ENCODE peak calls at places on chromosome 1, in ten cellular contexts. One of them, this sample, is unnamed.
A peak's percentile ranks its signal among the peaks of the same experiment; 100 is the strongest.

GRCh38 chr1:37892151-37893047 is 33.0 kb upstream of the MTF1 start:
- DNase-seq in GM23338: no peak
- DNase-seq in uterus: no peak
- DNase-seq in H1: no peak
- DNase-seq in WERI-Rb-1: no peak
- DNase-seq in tibial nerve: no peak
- DNase-seq in coronary artery: no peak
- DNase-seq in HFF-Myc: no peak
- DNase-seq in choroid plexus epithelial cell: peak; percentile 83
- DNase-seq in cardiac muscle cell: no peak
- DNase-seq in this sample: peak; percentile 41

GRCh38 chr1:182784556-182785171 is 4.9 kb upstream of the NPL start:
- DNase-seq in tibial nerve: no peak
- DNase-seq in HFF-Myc: no peak
- DNase-seq in coronary artery: no peak
- DNase-seq in uterus: no peak
- DNase-seq in cardiac muscle cell: peak; percentile 65
- DNase-seq in WERI-Rb-1: no peak
- DNase-seq in GM23338: peak; percentile 79
- DNase-seq in H1: no peak
- DNase-seq in choroid plexus epithelial cell: peak; percentile 74
- DNase-seq in this sample: no peak

GRCh38 chr1:218498061-218498938 is 153.2 kb downstream of the TGFB2 start:
- DNase-seq in uterus: no peak
- DNase-seq in GM23338: no peak
- DNase-seq in HFF-Myc: no peak
- DNase-seq in H1: no peak
- DNase-seq in cardiac muscle cell: no peak
- DNase-seq in WERI-Rb-1: no peak
- DNase-seq in coronary artery: no peak
- DNase-seq in tibial nerve: no peak
- DNase-seq in choroid plexus epithelial cell: peak; percentile 73
- DNase-seq in this sample: no peak

GRCh38 chr1:117122297-117123025 is 912 bp upstream of the TRIM45 start:
- DNase-seq in HFF-Myc: no peak
- DNase-seq in coronary artery: no peak
- DNase-seq in choroid plexus epithelial cell: no peak
- DNase-seq in WERI-Rb-1: no peak
- DNase-seq in GM23338: no peak
- DNase-seq in cardiac muscle cell: no peak
- DNase-seq in H1: no peak
- DNase-seq in uterus: no peak
- DNase-seq in tibial nerve: no peak
- DNase-seq in this sample: no peak

GRCh38 chr1:119799599-119800177 is 11.6 kb downstream of the REG4 start:
- DNase-seq in uterus: no peak
- DNase-seq in choroid plexus epithelial cell: no peak
- DNase-seq in GM23338: no peak
- DNase-seq in WERI-Rb-1: no peak
- DNase-seq in H1: no peak
- DNase-seq in tibial nerve: no peak
- DNase-seq in coronary artery: no peak
- DNase-seq in HFF-Myc: no peak
- DNase-seq in cardiac muscle cell: no peak
- DNase-seq in this sample: no peak

GRCh38 chr1:111570781-111571181 is 48.8 kb upstream of the RAP1A start:
- DNase-seq in H1: no peak
- DNase-seq in tibial nerve: no peak
- DNase-seq in WERI-Rb-1: no peak
- DNase-seq in HFF-Myc: no peak
- DNase-seq in cardiac muscle cell: no peak
- DNase-seq in coronary artery: no peak
- DNase-seq in GM23338: peak; percentile 72
- DNase-seq in choroid plexus epithelial cell: no peak
- DNase-seq in uterus: no peak
- DNase-seq in this sample: no peak

GRCh38 chr1:167668108-167668507 is 38.1 kb downstream of the RCSD1 start:
- DNase-seq in cardiac muscle cell: no peak
- DNase-seq in GM23338: no peak
- DNase-seq in HFF-Myc: no peak
- DNase-seq in WERI-Rb-1: no peak
- DNase-seq in H1: no peak
- DNase-seq in choroid plexus epithelial cell: no peak
- DNase-seq in tibial nerve: no peak
- DNase-seq in coronary artery: no peak
- DNase-seq in uterus: no peak
- DNase-seq in this sample: no peak

GRCh38 chr1:228018961-228019721 is 12.3 kb downstream of the WNT3A start:
- DNase-seq in choroid plexus epithelial cell: no peak
- DNase-seq in uterus: no peak
- DNase-seq in HFF-Myc: no peak
- DNase-seq in WERI-Rb-1: no peak
- DNase-seq in H1: no peak
- DNase-seq in cardiac muscle cell: no peak
- DNase-seq in coronary artery: no peak
- DNase-seq in tibial nerve: no peak
- DNase-seq in GM23338: no peak
- DNase-seq in this sample: no peak

GRCh38 chr1:24156542-24157260 is 13.8 kb upstream of the IL22RA1 start:
- DNase-seq in uterus: no peak
- DNase-seq in WERI-Rb-1: no peak
- DNase-seq in tibial nerve: no peak
- DNase-seq in H1: no peak
- DNase-seq in cardiac muscle cell: no peak
- DNase-seq in HFF-Myc: no peak
- DNase-seq in coronary artery: no peak
- DNase-seq in GM23338: no peak
- DNase-seq in choroid plexus epithelial cell: no peak
- DNase-seq in this sample: no peak

GRCh38 chr1:24152631-24153494 is 9.9 kb upstream of the IL22RA1 start:
- DNase-seq in choroid plexus epithelial cell: no peak
- DNase-seq in uterus: no peak
- DNase-seq in H1: no peak
- DNase-seq in HFF-Myc: no peak
- DNase-seq in tibial nerve: no peak
- DNase-seq in coronary artery: no peak
- DNase-seq in WERI-Rb-1: no peak
- DNase-seq in GM23338: no peak
- DNase-seq in cardiac muscle cell: no peak
- DNase-seq in this sample: no peak

GRCh38 chr1:24154215-24154614 is 11.3 kb upstream of the IL22RA1 start:
- DNase-seq in GM23338: peak; percentile 61
- DNase-seq in coronary artery: no peak
- DNase-seq in HFF-Myc: no peak
- DNase-seq in WERI-Rb-1: no peak
- DNase-seq in H1: no peak
- DNase-seq in tibial nerve: no peak
- DNase-seq in cardiac muscle cell: no peak
- DNase-seq in choroid plexus epithelial cell: no peak
- DNase-seq in uterus: no peak
- DNase-seq in this sample: no peak

GRCh38 chr1:24157921-24158481 is 15.1 kb upstream of the IL22RA1 start:
- DNase-seq in WERI-Rb-1: peak; percentile 62
- DNase-seq in cardiac muscle cell: no peak
- DNase-seq in GM23338: peak; percentile 59
- DNase-seq in choroid plexus epithelial cell: peak; percentile 23
- DNase-seq in uterus: no peak
- DNase-seq in tibial nerve: no peak
- DNase-seq in coronary artery: no peak
- DNase-seq in HFF-Myc: no peak
- DNase-seq in H1: no peak
- DNase-seq in this sample: no peak

DNA sequence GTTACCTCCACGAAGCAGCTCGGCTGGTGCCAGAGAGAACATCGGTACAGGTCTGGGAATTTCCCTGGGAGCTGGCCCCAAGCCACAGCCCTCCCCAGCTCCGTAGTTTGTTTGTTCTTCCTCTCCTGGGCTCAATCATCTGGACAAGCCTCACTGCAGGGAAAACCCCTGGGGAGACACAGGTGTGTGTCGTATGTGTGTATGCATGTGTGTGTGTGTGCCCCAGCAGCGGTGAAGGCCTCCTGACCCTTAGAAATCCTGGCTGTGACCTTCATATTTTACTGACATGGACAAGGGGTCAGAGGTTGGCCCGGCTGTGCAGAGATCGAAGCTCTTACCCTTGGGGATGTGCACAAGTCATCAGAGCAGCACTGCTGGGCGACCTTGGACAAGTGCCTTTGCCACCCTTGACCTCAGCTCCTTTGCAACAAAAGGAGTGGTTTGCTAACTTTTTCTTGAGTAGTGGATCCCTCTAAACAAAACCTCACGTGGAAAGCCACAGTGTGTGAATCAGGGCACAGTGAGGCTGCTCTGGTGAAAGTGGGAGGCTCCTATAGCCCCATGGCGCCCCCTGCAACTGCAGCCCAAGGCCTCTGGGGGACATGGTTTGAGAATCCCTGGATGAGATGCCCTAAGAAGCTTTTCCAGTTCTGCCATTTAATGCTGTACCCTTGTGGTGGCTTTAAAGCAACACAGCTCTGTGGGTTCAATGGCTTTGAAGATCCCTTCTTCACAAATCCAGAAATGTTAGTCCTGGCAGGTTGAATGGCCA is 12.3 kb upstream of the IL22RA1 start:
- DNase-seq in WERI-Rb-1: peak; percentile 43
- DNase-seq in uterus: no peak
- DNase-seq in cardiac muscle cell: no peak
- DNase-seq in tibial nerve: no peak
- DNase-seq in coronary artery: no peak
- DNase-seq in choroid plexus epithelial cell: no peak
- DNase-seq in GM23338: peak; percentile 78
- DNase-seq in H1: no peak
- DNase-seq in HFF-Myc: no peak
- DNase-seq in this sample: no peak
- TF ChIP-seq CTCF in WERI-Rb-1: peak; percentile 54
- TF ChIP-seq CTCF in uterus: no peak
- TF ChIP-seq CTCF in cardiac muscle cell: peak; percentile 29
- TF ChIP-seq CTCF in tibial nerve: no peak
- TF ChIP-seq CTCF in coronary artery: no peak
- TF ChIP-seq CTCF in choroid plexus epithelial cell: peak; percentile 31
- TF ChIP-seq CTCF in GM23338: peak; percentile 61
- TF ChIP-seq CTCF in H1: peak; percentile 68
- TF ChIP-seq CTCF in HFF-Myc: peak; percentile 28
- TF ChIP-seq CTCF in this sample: peak; percentile 1

DNA sequence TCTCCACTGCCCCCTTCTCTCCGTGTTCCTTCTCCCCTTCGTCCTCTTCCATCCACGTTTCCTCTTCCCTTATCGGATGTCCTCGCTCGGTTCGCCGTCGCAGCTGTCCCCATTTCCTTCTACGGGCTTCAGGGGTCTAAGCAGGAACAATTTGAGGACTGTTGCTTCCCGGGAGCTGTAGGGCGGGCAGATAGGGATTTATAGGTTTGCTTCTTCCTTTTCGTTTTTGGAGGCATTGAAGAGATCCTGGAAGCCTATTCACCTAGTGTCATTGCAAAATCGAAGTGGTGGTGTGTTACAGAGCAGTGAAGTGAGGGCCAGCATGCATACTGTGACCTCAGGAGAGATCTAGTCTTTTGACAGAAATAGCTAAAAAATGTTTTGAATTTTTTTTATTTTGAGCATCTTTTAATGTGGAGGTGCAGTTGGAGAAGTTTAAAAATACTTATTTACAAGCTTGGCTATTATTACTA is 897 bp downstream of the ZYG11B start:
- DNase-seq in H1: no peak
- DNase-seq in uterus: no peak
- DNase-seq in HFF-Myc: no peak
- DNase-seq in coronary artery: no peak
- DNase-seq in WERI-Rb-1: no peak
- DNase-seq in cardiac muscle cell: peak; percentile 28
- DNase-seq in GM23338: no peak
- DNase-seq in tibial nerve: no peak
- DNase-seq in choroid plexus epithelial cell: peak; percentile 24
- DNase-seq in this sample: no peak
- H3K4me3 ChIP-seq in H1: peak overlapping the region; percentile 82
- H3K4me3 ChIP-seq in uterus: peak overlapping the region; percentile 86
- H3K4me3 ChIP-seq in HFF-Myc: peak overlapping the region; percentile 87
- H3K4me3 ChIP-seq in coronary artery: peak overlapping the region; percentile 92
- H3K4me3 ChIP-seq in WERI-Rb-1: peak overlapping the region; percentile 66
- H3K4me3 ChIP-seq in cardiac muscle cell: peak overlapping the region; percentile 78
- H3K4me3 ChIP-seq in GM23338: peak overlapping the region; percentile 91
- H3K4me3 ChIP-seq in tibial nerve: peak overlapping the region; percentile 65
- H3K4me3 ChIP-seq in choroid plexus epithelial cell: peak overlapping the region; percentile 88
- H3K4me3 ChIP-seq in this sample: peak overlapping the region; percentile 88

DNA sequence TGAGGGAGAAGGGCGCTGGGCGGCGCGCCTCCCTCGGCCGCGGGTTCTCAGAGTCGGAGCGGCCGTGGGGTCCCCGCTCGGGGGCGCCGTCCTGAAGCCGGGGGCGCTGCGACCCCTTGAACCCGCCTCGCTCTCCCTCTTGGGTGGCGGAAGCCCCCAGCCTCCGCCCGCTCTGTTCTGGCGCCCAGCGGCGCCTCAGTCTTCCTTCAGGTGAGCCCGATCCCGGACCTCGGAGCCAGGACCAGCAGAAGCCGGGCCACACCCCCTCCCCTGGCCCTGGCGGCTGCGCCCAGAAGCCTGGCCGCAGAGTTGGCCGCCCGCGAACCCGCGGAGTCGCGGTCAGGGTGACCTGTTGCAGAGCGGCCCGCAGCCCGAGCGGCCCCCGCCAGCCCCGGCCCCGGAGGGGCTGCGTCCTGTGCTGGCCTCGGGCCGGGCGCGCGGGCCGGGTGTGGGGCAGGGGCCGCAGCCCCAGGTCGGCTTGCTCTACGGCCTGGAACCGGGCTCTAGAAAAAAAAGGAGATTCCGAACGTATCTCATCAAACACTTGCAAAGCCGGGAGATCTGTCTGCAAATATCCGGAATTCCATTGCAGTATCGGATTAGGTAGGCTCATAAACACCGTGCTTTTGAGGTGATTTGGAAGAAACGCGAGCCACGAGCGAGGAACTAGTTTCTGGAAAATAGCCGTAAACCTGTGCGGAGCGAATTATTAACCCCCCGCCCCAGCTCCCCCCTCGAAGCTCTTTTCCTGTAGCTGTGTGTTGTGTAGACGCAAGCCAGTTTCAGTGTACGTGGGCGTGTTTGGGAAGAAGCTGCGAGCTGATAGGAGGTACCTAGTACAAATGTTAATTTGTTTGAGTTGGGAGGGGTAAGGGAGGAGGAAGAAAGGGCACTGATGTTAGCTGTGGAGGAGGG is 816 bp downstream of the RALGPS2 start:
- DNase-seq in cardiac muscle cell: peak; percentile 88
- DNase-seq in H1: no peak
- DNase-seq in GM23338: peak; percentile 93
- DNase-seq in WERI-Rb-1: peak; percentile 86
- DNase-seq in choroid plexus epithelial cell: peak; percentile 91
- DNase-seq in tibial nerve: peak; percentile 16
- DNase-seq in uterus: peak; percentile 44
- DNase-seq in coronary artery: no peak
- DNase-seq in HFF-Myc: peak; percentile 66
- DNase-seq in this sample: peak; percentile 45
- TF ChIP-seq CTCF in cardiac muscle cell: no peak
- TF ChIP-seq CTCF in H1: no peak
- TF ChIP-seq CTCF in GM23338: peak; percentile 12
- TF ChIP-seq CTCF in WERI-Rb-1: peak; percentile 24
- TF ChIP-seq CTCF in choroid plexus epithelial cell: peak; percentile 14
- TF ChIP-seq CTCF in tibial nerve: no peak
- TF ChIP-seq CTCF in uterus: no peak
- TF ChIP-seq CTCF in coronary artery: no peak
- TF ChIP-seq CTCF in HFF-Myc: no peak
- TF ChIP-seq CTCF in this sample: no peak

GRCh38 chr1:84299536-84300260 is 1.8 kb upstream of the SAMD13 start:
- DNase-seq in uterus: no peak
- DNase-seq in HFF-Myc: no peak
- DNase-seq in coronary artery: no peak
- DNase-seq in WERI-Rb-1: no peak
- DNase-seq in choroid plexus epithelial cell: peak; percentile 18
- DNase-seq in H1: no peak
- DNase-seq in cardiac muscle cell: no peak
- DNase-seq in tibial nerve: no peak
- DNase-seq in GM23338: peak; percentile 37
- DNase-seq in this sample: no peak

GRCh38 chr1:84301759-84302380 is 362 bp downstream of the SAMD13 start:
- DNase-seq in HFF-Myc: no peak
- DNase-seq in cardiac muscle cell: no peak
- DNase-seq in GM23338: no peak
- DNase-seq in H1: no peak
- DNase-seq in uterus: no peak
- DNase-seq in WERI-Rb-1: no peak
- DNase-seq in choroid plexus epithelial cell: peak; percentile 8
- DNase-seq in coronary artery: no peak
- DNase-seq in tibial nerve: no peak
- DNase-seq in this sample: no peak

GRCh38 chr1:84303154-84303830 is 1.8 kb downstream of the SAMD13 start:
- DNase-seq in coronary artery: no peak
- DNase-seq in H1: no peak
- DNase-seq in tibial nerve: no peak
- DNase-seq in HFF-Myc: no peak
- DNase-seq in uterus: no peak
- DNase-seq in cardiac muscle cell: peak; percentile 8
- DNase-seq in WERI-Rb-1: no peak
- DNase-seq in choroid plexus epithelial cell: peak; percentile 33
- DNase-seq in GM23338: no peak
- DNase-seq in this sample: no peak

GRCh38 chr1:84300501-84300900 is 1.0 kb upstream of the SAMD13 start:
- DNase-seq in coronary artery: no peak
- DNase-seq in tibial nerve: no peak
- DNase-seq in cardiac muscle cell: no peak
- DNase-seq in GM23338: no peak
- DNase-seq in choroid plexus epithelial cell: no peak
- DNase-seq in uterus: no peak
- DNase-seq in WERI-Rb-1: no peak
- DNase-seq in HFF-Myc: no peak
- DNase-seq in H1: no peak
- DNase-seq in this sample: no peak

GRCh38 chr1:84300991-84301758 is at the start of gene SAMD13:
- DNase-seq in uterus: peak; percentile 37
- DNase-seq in GM23338: no peak
- DNase-seq in H1: no peak
- DNase-seq in WERI-Rb-1: peak; percentile 21
- DNase-seq in coronary artery: no peak
- DNase-seq in cardiac muscle cell: peak; percentile 76
- DNase-seq in choroid plexus epithelial cell: peak; percentile 85
- DNase-seq in HFF-Myc: peak; percentile 77
- DNase-seq in tibial nerve: peak; percentile 49
- DNase-seq in this sample: no peak
- H3K4me3 ChIP-seq in uterus: peak within 1 kb of the TSS; percentile 23
- H3K4me3 ChIP-seq in GM23338: peak within 1 kb of the TSS; percentile 43
- H3K4me3 ChIP-seq in H1: peak within 1 kb of the TSS; percentile 51
- H3K4me3 ChIP-seq in WERI-Rb-1: peak within 1 kb of the TSS; percentile 7
- H3K4me3 ChIP-seq in coronary artery: peak within 1 kb of the TSS; percentile 49
- H3K4me3 ChIP-seq in cardiac muscle cell: peak within 1 kb of the TSS; percentile 22
- H3K4me3 ChIP-seq in choroid plexus epithelial cell: peak within 1 kb of the TSS; percentile 54
- H3K4me3 ChIP-seq in HFF-Myc: peak within 1 kb of the TSS; percentile 29
- H3K4me3 ChIP-seq in tibial nerve: peak within 1 kb of the TSS; percentile 9
- H3K4me3 ChIP-seq in this sample: peak within 1 kb of the TSS; percentile 41